ENCODE peak calls at places on chromosomes 13 and 19, in six cellular contexts. P is IMR-90, M is H9, Y is neuronal stem cell, R is mesenchymal stem cell, V is H1. E is an unnamed sample.

GRCh38 chr13:91506759-91507158 is 108.3 kb downstream of the GPC5 start:
- DNase-seq in P (no peak), V (no peak), M (no peak), R (no peak), Y (no peak), E (no peak)

GRCh38 chr13:31209172-31209818 is 9.5 kb downstream of the B3GLCT start:
- DNase-seq in M (peak), V (no peak), P (peak), Y (no peak), R (peak), E (no peak)

GRCh38 chr19:18616023-18616422 is 3.4 kb downstream of the TMEM59L start:
- DNase-seq in V (no peak), P (no peak), Y (no peak), R (no peak), M (no peak), E (no peak)

GRCh38 chr13:101492251-101492910 is 39.9 kb downstream of the ITGBL1 start:
- DNase-seq in R (no peak), V (no peak), P (peak), Y (peak), M (no peak), E (peak)

GRCh38 chr19:5132698-5133651 is 164.1 kb downstream of the KDM4B start:
- DNase-seq in V (no peak), R (no peak), Y (no peak), P (no peak), M (no peak), E (no peak)

GRCh38 chr13:113220141-113220598 is 10.8 kb downstream of the CUL4A start:
- DNase-seq in P (no peak), M (no peak), Y (no peak), R (no peak), V (no peak), E (no peak)

GRCh38 chr13:30049692-30050091 is 199.3 kb upstream of the UBL3 start:
- DNase-seq in R (peak), M (no peak), Y (no peak), V (no peak), P (no peak), E (peak)

GRCh38 chr13:70729369-70729768 is 621.1 kb upstream of the KLHL1 start:
- DNase-seq in R (no peak), M (no peak), Y (no peak), P (no peak), V (no peak), E (no peak)

DNA sequence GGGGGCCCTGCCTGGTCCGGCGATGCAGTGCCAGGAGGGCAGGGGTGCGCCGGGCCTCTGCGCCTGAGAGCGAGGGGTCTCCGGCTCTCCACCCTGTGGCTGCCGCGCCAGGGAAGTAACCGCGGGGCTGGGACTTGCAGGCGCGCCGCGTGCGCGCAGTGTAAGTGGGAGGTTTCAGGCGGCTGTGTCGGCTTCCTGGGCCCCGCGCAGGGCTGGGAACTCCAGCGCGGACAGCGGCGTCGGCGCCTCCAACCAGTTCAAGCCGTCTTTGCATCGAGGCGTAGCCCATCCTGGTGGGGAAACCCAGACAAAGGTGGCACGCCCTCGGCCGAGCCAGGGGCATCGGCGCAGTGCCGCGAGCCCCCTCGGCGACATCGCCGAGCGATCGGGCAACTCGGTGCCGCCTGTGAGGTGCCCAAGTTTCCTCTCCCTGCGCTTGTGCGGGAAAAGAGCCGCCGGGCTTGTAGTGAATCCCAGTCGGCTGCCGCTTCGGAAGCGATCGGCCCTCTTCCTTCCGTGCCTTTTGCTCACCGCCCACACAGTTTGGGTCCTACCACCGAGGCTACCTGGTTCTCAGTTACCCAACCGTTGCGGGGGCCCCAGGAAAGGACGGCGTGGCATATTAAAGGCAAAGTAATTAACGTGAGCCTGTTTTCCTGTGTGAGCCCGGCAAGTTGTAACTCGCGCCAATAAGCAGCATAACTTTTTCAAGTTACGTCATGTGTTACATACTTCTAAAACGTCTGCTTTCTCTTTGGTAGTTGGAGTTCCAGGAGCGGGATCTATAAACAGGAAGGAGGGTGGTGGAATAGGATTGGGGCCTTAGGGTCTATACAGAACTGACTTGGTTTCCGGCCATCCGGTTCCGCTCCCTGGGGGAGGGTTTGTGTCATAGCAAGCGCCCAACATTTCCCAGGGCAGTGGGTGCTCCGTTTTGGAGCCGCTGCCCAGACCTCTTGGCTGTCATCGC is 1.2 kb downstream of the LRCH1 start:
- DNase-seq in P (peak), V (no peak), R (peak), Y (no peak), M (peak), E (peak)
- H2BK5ac ChIP-seq in P (peak), V (peak), R (no peak), Y (peak), M (no peak), E (peak)

GRCh38 chr19:36113895-36114762 is 546 bp downstream of the POLR2I start:
- DNase-seq in V (no peak), P (peak), Y (no peak), M (peak), R (peak), E (no peak)
- H3K14ac ChIP-seq in V (no peak), P (peak), Y (peak), M (peak), R (peak), E (peak)

DNA sequence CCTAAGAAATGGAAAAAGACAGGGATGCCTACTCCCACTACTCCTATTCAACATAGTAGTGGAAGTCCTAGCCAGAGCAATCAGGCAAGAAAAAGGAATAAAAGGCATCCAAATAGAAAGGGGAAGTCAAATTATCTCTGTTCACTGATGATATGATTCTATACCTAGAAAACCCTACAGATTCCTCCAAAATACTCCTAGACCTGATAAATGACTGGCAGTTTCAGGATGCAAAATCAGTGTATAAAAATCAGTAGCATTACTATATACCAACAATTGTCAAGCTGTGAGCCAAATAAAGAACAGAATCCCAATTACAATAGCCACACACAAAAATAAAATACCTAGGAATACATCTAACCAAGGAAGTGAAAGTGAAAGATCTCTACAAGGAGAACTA is 1.3 kb upstream of the GPR42 start:
- DNase-seq in Y (no peak), R (no peak), P (no peak), V (no peak), M (no peak), E (no peak)
- H3K4ac ChIP-seq in Y (no peak), R (no peak), P (no peak), V (no peak), M (no peak), E (no peak)

DNA sequence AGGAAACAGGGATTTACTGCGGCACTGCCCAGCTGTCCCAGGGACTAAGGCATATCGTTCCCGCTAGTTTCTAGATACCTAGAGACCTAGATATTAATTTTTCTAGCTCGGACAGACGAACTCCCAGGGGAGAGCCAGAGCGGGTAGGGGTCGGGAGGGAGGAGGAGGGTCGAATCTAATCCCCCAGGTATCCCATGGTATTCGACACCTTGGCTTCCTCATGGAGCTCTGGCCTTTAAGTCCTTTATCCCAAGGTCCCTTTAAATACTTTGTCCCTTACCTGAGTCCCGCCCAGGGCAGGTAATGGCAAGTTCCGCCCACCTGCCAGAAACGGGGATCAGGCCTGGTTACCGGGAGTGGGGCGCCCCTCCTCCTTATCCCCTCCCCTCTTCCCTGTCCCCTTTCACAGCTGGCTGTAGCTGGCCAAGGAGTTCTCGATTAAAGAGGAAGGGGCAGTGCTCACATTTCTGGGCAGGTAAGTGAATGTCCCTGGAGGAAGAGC is at the start of gene PRRG2:
- DNase-seq in V (no peak), P (no peak), M (peak), R (no peak), Y (no peak), E (no peak)
- H2BK5ac ChIP-seq in V (peak), P (peak), M (no peak), R (no peak), Y (no peak), E (peak)

GRCh38 chr13:26602783-26603182 is 45.3 kb downstream of the WASF3 start:
- DNase-seq in Y (no peak), V (no peak), R (no peak), P (no peak), M (no peak), E (no peak)

GRCh38 chr13:26599403-26599802 is 41.9 kb downstream of the WASF3 start:
- DNase-seq in Y (no peak), P (no peak), V (no peak), R (no peak), M (no peak), E (no peak)

GRCh38 chr13:26601669-26602068 is 44.2 kb downstream of the WASF3 start:
- DNase-seq in V (no peak), Y (no peak), R (peak), M (no peak), P (peak), E (no peak)

GRCh38 chr13:26600345-26600761 is 42.9 kb downstream of the WASF3 start:
- DNase-seq in M (no peak), P (peak), Y (no peak), R (peak), V (no peak), E (no peak)

DNA sequence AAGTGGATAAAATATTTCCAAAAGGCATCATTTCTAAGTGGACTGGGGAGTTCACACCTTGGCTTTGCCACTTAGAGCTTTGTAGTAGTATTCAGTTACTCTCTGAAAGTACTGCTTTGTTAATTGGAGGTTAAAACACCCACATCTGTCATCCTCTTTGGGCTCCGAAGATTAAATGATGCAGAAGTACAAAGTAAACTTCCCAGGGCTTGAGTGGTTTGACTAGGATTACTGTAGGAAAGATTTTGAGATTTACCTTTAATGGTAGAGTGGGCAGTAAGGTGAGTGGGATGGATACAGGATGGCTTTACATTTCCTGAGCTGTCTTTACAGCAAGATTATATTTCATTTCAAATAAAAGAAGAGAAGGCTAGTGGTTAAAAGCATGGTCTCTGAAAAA is 42.4 kb downstream of the WASF3 start:
- DNase-seq in R (no peak), Y (no peak), M (no peak), P (no peak), V (no peak), E (no peak)
- H3K14ac ChIP-seq in R (no peak), Y (no peak), M (no peak), P (no peak), V (no peak), E (no peak)

GRCh38 chr19:52191374-52191773 is 1.5 kb downstream of the PPP2R1A start:
- DNase-seq in R (no peak), P (no peak), M (no peak), V (no peak), Y (no peak), E (no peak)
- H3K4ac ChIP-seq in R (no peak), P (peak), M (no peak), V (no peak), Y (no peak), E (peak)

GRCh38 chr13:55410398-55411330 is 1730.1 kb upstream of the PRR20A start:
- DNase-seq in P (no peak), V (no peak), Y (no peak), R (no peak), M (peak), E (peak)
- H2BK5ac ChIP-seq in P (no peak), V (no peak), Y (peak), R (no peak), M (no peak), E (no peak)

GRCh38 chr13:45817833-45818232 is 33.7 kb downstream of the SIAH3 start:
- DNase-seq in Y (no peak), V (no peak), M (no peak), P (no peak), R (no peak), E (no peak)
- H3K14ac ChIP-seq in Y (no peak), V (no peak), M (no peak), P (no peak), R (no peak), E (no peak)